ENCODE peak calls at places on chromosomes 4 and X, in six cellular contexts. O, R, P, H, Y and K are unnamed samples.

GRCh38 chr4:31088600-31089230 is 368.5 kb downstream of the PCDH7 start:
- DNase-seq in R (no peak), Y (no peak), P (no peak), H (no peak), O (no peak), K (peak)

GRCh38 chr4:153684182-153685073 is at the start of gene TLR2:
- DNase-seq in H (peak), O (peak), R (peak), P (peak), Y (peak), K (no peak)

GRCh38 chr4:84931274-84931673 is 35.2 kb downstream of the WDFY3 start:
- DNase-seq in O (no peak), R (no peak), Y (no peak), P (no peak), H (no peak), K (no peak)

GRCh38 chrX:13774696-13775095 is 40.1 kb downstream of the OFD1 start:
- DNase-seq in R (no peak), P (no peak), O (no peak), Y (no peak), H (no peak), K (no peak)

GRCh38 chr4:77044458-77045124 is 31.2 kb downstream of the CCNI start:
- DNase-seq in H (peak), O (peak), Y (peak), R (peak), P (no peak), K (no peak)

GRCh38 chr4:3402409-3403103 is 39.2 kb upstream of the HGFAC start:
- DNase-seq in P (no peak), H (no peak), Y (no peak), O (peak), R (peak), K (no peak)

GRCh38 chr4:150037251-150037856 is 40.9 kb upstream of the DCLK2 start:
- DNase-seq in Y (no peak), O (no peak), P (no peak), R (no peak), H (no peak), K (no peak)

GRCh38 chr4:24748758-24749350 is 46.5 kb upstream of the SOD3 start:
- DNase-seq in Y (no peak), O (no peak), R (no peak), H (no peak), P (no peak), K (no peak)

GRCh38 chrX:136691028-136691809 is 43.3 kb downstream of the CD40LG start:
- DNase-seq in P (no peak), O (no peak), H (peak), Y (no peak), R (no peak), K (no peak)

GRCh38 chr4:41693629-41694028 is 54.9 kb downstream of the PHOX2B start:
- DNase-seq in H (peak), Y (peak), P (no peak), R (peak), O (no peak), K (peak)

GRCh38 chr4:17761062-17761461 is 20.4 kb downstream of the FAM184B start:
- DNase-seq in O (peak), R (no peak), H (no peak), P (no peak), Y (no peak), K (no peak)

GRCh38 chrX:18424482-18425198 is 768 bp upstream of the CDKL5 start:
- DNase-seq in Y (no peak), O (no peak), R (no peak), P (no peak), H (peak), K (peak)

GRCh38 chr4:171203425-171203824 is 609.8 kb upstream of the GALNTL6 start:
- DNase-seq in R (peak), Y (no peak), H (no peak), P (no peak), O (no peak), K (no peak)

GRCh38 chr4:154082760-154083530 is 294.1 kb upstream of the SFRP2 start:
- DNase-seq in R (no peak), H (no peak), Y (no peak), O (no peak), P (no peak), K (no peak)

GRCh38 chr4:115972967-115973366 is 859.5 kb upstream of the NDST4 start:
- DNase-seq in O (no peak), P (no peak), H (no peak), Y (no peak), R (no peak), K (no peak)

GRCh38 chr4:2066571-2067445 is 7.7 kb downstream of the NAT8L start:
- DNase-seq in P (no peak), O (no peak), R (no peak), Y (no peak), H (no peak), K (no peak)

GRCh38 chr4:8365951-8366350 is 74.6 kb downstream of the ACOX3 start:
- DNase-seq in O (no peak), R (no peak), P (no peak), Y (no peak), H (no peak), K (no peak)

GRCh38 chrX:129647588-129648410 is 7.0 kb downstream of the APLN start:
- DNase-seq in O (no peak), R (no peak), P (no peak), Y (no peak), H (no peak), K (no peak)

GRCh38 chrX:109707322-109707721 is 25.7 kb downstream of the ACSL4 start:
- DNase-seq in O (peak), Y (no peak), R (no peak), H (peak), P (no peak), K (no peak)

GRCh38 chrX:94576367-94577004 is 902.5 kb downstream of the FAM133A start:
- DNase-seq in H (no peak), P (no peak), O (no peak), Y (no peak), R (no peak), K (no peak)

GRCh38 chrX:100512471-100512870 is 72.3 kb upstream of the TNMD start:
- DNase-seq in H (peak), Y (peak), P (no peak), O (no peak), R (peak), K (peak)

GRCh38 chr4:85756938-85757337 is 282.0 kb downstream of the ARHGAP24 start:
- DNase-seq in H (peak), R (peak), O (no peak), Y (no peak), P (no peak), K (no peak)

GRCh38 chr4:122639181-122639580 is 18.3 kb upstream of the IL21 start:
- DNase-seq in Y (peak), P (no peak), O (no peak), H (peak), R (no peak), K (no peak)

GRCh38 chrX:63713510-63713909 is 71.5 kb downstream of the ARHGEF9 start:
- DNase-seq in H (peak), Y (no peak), R (peak), P (no peak), O (no peak), K (no peak)

GRCh38 chr4:22502895-22503814 is 12.7 kb downstream of the ADGRA3 start:
- DNase-seq in O (no peak), Y (peak), H (peak), P (no peak), R (no peak), K (no peak)

GRCh38 chrX:130981836-130982235 is 76.3 kb upstream of the ARHGAP36 start:
- DNase-seq in R (no peak), H (no peak), P (no peak), O (no peak), Y (no peak), K (no peak)

GRCh38 chr4:175882891-175883290 is 70.8 kb upstream of the GPM6A start:
- DNase-seq in H (no peak), P (no peak), R (no peak), Y (no peak), O (no peak), K (no peak)

GRCh38 chrX:119622356-119623232 is 16.4 kb upstream of the NKRF start:
- DNase-seq in P (peak), Y (no peak), O (no peak), R (peak), H (no peak), K (no peak)

GRCh38 chr4:182255421-182256190 is 12.4 kb downstream of the TENM3 start:
- DNase-seq in R (peak), Y (no peak), P (no peak), O (no peak), H (no peak), K (no peak)

GRCh38 chr4:140223056-140223810 is 69.2 kb upstream of the MAML3 start:
- DNase-seq in R (no peak), O (no peak), P (no peak), Y (no peak), H (no peak), K (no peak)

GRCh38 chr4:90958256-90958895 is 831.2 kb downstream of the CCSER1 start:
- DNase-seq in R (no peak), Y (peak), H (no peak), P (no peak), O (no peak), K (no peak)

GRCh38 chrX:102697506-102697905 is 14.7 kb upstream of the GPRASP2 start:
- DNase-seq in Y (no peak), H (no peak), O (no peak), R (no peak), P (no peak), K (no peak)